ENCODE peak calls at places on chromosomes 6 and 20, in five cellular contexts. K, T, I, C and F are unnamed samples.

GRCh38 chr6:73639015-73639414 is 14.8 kb downstream of the SLC17A5 start:
- DNase-seq in T (no peak), I (no peak), K (no peak), C (no peak), F (no peak)

GRCh38 chr20:48706710-48707339 is 121.0 kb downstream of the PREX1 start:
- DNase-seq in T (no peak), I (no peak), K (no peak), C (no peak), F (no peak)

GRCh38 chr6:64255000-64255399 is 619.4 kb downstream of the PHF3 start:
- DNase-seq in I (no peak), C (no peak), K (no peak), T (no peak), F (no peak)

GRCh38 chr20:3798908-3799248 is 2.8 kb downstream of the CDC25B start:
- DNase-seq in T (no peak), K (no peak), I (no peak), C (no peak), F (no peak)

GRCh38 chr6:7438011-7438410 is 48.4 kb downstream of the RIOK1 start:
- DNase-seq in T (no peak), I (no peak), K (no peak), C (no peak), F (no peak)

GRCh38 chr20:33732166-33732970 is 572 bp downstream of the ZNF341 start:
- DNase-seq in I (no peak), C (peak), T (no peak), K (peak), F (no peak)

GRCh38 chr6:36120979-36121706 is 9.2 kb upstream of the MAPK13 start:
- DNase-seq in C (peak), I (peak), K (no peak), T (peak), F (no peak)

GRCh38 chr6:116682334-116682712 is 1.3 kb downstream of the KPNA5 start:
- DNase-seq in T (peak), I (peak), C (peak), K (peak), F (no peak)

GRCh38 chr6:138001750-138002349 is 105.4 kb downstream of the PERP start:
- DNase-seq in I (peak), C (peak), K (peak), T (peak), F (no peak)

GRCh38 chr20:37373020-37373592 is 27.2 kb downstream of the SRC start:
- DNase-seq in T (no peak), C (no peak), I (no peak), K (no peak), F (no peak)

DNA sequence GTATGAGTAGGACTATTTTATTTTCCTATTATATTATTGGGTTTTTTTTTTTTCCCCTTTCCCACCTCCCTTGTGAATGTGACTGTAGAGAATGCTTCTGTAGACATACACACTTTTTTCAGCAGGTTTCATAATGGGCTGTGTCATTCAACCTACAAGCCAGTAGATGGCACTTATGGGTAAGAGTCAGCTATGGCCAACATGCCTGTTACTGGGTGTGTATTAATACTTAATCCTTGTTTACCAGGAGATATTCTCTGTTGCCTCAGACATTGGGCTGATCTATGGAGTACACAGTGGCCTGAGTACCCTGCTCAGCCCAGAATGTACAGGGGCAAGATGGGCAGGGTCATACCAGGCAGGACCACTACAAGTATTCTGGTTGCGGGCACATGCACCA is 382.5 kb downstream of the EPHA7 start:
- DNase-seq in C (peak), I (peak), K (peak), T (peak), F (no peak)
- TF ChIP-seq CTCF in C (no peak), I (peak), K (peak), T (peak), F (no peak)

GRCh38 chr6:41228616-41229015 is 467 bp downstream of the TREML4 start:
- DNase-seq in I (peak), C (peak), T (peak), K (no peak), F (no peak)
- TF ChIP-seq CTCF in I (no peak), C (no peak), T (peak), K (no peak), F (no peak)

GRCh38 chr6:111205502-111205901 is 118.2 kb downstream of the SLC16A10 start:
- DNase-seq in I (no peak), K (no peak), C (no peak), T (no peak), F (no peak)
- TF ChIP-seq CTCF in I (no peak), K (no peak), C (no peak), T (no peak), F (no peak)

GRCh38 chr6:107079429-107079828 is 35.9 kb downstream of the BEND3 start:
- DNase-seq in K (no peak), T (no peak), I (no peak), C (no peak), F (no peak)
- TF ChIP-seq CTCF in K (peak), T (no peak), I (no peak), C (no peak), F (no peak)

DNA sequence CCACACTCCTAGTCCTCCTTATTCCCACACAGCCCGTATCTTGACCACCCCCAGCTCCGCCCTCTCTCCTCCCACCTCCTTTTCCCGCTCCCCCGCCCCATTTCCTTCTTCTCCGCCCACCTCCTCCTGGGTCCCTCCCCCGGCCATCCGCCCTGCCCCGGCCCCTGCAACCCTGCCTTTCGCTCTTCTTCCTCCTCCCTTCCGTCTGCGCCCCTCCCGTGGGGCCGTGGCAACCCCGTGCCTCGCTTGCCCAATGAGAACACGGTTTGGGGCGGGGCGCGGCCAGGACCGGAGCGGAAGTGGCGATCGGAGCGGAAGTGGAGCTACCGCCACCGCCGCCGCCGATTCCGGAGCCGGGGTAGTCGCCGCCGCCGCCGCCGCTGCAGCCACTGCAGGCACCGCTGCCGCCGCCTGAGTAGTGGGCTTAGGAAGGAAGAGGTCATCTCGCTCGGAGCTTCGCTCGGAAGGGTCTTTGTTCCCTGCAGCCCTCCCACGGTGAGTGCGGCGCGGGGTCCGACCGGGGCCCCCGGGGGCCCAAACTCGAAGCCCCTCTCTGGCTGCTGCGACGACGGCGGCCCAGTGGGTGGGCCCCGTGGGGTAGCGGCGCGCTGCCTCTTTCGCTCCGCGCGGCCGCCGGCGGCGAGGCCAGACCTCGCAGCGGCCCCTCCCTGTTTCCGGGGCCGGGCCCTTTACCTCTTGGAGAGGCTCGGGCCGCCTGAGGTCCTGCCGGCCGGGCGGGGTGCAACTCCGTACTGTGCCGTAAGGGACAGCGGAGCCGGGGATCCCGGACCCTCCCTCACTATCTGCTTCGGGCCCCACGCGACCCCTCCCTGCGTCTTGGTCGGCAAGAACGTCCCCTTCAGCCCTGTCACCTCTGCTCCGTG is at the start of gene YWHAB:
- DNase-seq in C (peak), I (peak), T (peak), K (peak), F (peak)
- TF ChIP-seq CTCF in C (no peak), I (no peak), T (peak), K (peak), F (no peak)